ENCODE peak calls at places on chromosomes 11 and 22, in seven cellular contexts. A is T47D, I is HCT116, E is H1, H is K562, U is SK-N-SH, D is HepG2. J is an unnamed sample.

GRCh38 chr22:23608583-23608982 is 23.5 kb downstream of the DRICH1 start:
- DNase-seq in H (peak), E (no peak), I (no peak), A (peak), D (no peak), U (no peak), J (no peak)

GRCh38 chr11:131932584-131933360 is 562.4 kb downstream of the NTM start:
- DNase-seq in I (no peak), E (no peak), U (no peak), D (no peak), A (no peak), H (no peak), J (no peak)

GRCh38 chr22:45334528-45334927 is 24.8 kb downstream of the FAM118A start:
- DNase-seq in I (no peak), U (no peak), E (no peak), H (no peak), A (no peak), D (no peak), J (no peak)

GRCh38 chr11:5129457-5129877 is 8.7 kb downstream of the OR52A5 start:
- DNase-seq in H (peak), E (no peak), U (no peak), A (no peak), D (no peak), I (no peak), J (no peak)

GRCh38 chr11:8593935-8594909 is at the start of gene STK33:
- DNase-seq in E (peak), I (peak), H (peak), U (peak), A (no peak), D (peak), J (no peak)

GRCh38 chr22:17851754-17852153 is 77.5 kb upstream of the BID start:
- DNase-seq in D (no peak), H (no peak), A (no peak), U (no peak), I (no peak), E (no peak), J (no peak)

GRCh38 chr11:34314176-34314575 is 43.6 kb downstream of the ABTB2 start:
- DNase-seq in I (no peak), A (no peak), D (no peak), E (no peak), H (no peak), U (no peak), J (no peak)

GRCh38 chr11:84384637-84385227 is 1098.6 kb upstream of the CCDC90B start:
- DNase-seq in E (no peak), D (peak), U (peak), A (peak), I (no peak), H (peak), J (no peak)

GRCh38 chr22:42939451-42939881 is 75.5 kb downstream of the PACSIN2 start:
- DNase-seq in D (no peak), U (no peak), E (no peak), I (no peak), A (no peak), H (no peak), J (no peak)

GRCh38 chr11:108914981-108915380 is 250.1 kb downstream of the DDX10 start:
- DNase-seq in A (no peak), E (no peak), U (no peak), D (no peak), H (no peak), I (no peak), J (no peak)
- TF ChIP-seq JUND in A (no peak), E (no peak), U (no peak), D (no peak), H (no peak), I (no peak), J (no peak)

GRCh38 chr11:48037709-48038468 is 57.5 kb downstream of the PTPRJ start:
- DNase-seq in D (no peak), I (no peak), U (no peak), A (no peak), E (no peak), H (no peak), J (no peak)

GRCh38 chr11:48034926-48035876 is 54.8 kb downstream of the PTPRJ start:
- DNase-seq in E (no peak), U (no peak), H (no peak), A (no peak), I (no peak), D (no peak), J (no peak)

GRCh38 chr11:48036466-48036865 is 56.1 kb downstream of the PTPRJ start:
- DNase-seq in D (no peak), A (no peak), E (no peak), H (no peak), U (no peak), I (no peak), J (no peak)

GRCh38 chr11:48033918-48034341 is 53.6 kb downstream of the PTPRJ start:
- DNase-seq in U (no peak), D (no peak), A (no peak), E (no peak), I (no peak), H (no peak), J (no peak)

GRCh38 chr11:48036011-48036410 is 55.7 kb downstream of the PTPRJ start:
- DNase-seq in D (no peak), H (no peak), U (no peak), I (no peak), E (no peak), A (no peak), J (no peak)
- TF ChIP-seq JUND in D (no peak), H (no peak), U (no peak), I (no peak), E (no peak), A (no peak), J (no peak)

GRCh38 chr22:22400099-22400498 is 108.4 kb downstream of the ZNF280B start:
- DNase-seq in I (no peak), D (no peak), A (no peak), U (no peak), H (no peak), E (no peak), J (no peak)

GRCh38 chr22:22396741-22397291 is 111.7 kb downstream of the ZNF280B start:
- DNase-seq in H (peak), I (no peak), E (no peak), U (no peak), D (no peak), A (no peak), J (no peak)

GRCh38 chr22:22397292-22397870 is 111.2 kb downstream of the ZNF280B start:
- DNase-seq in I (peak), H (peak), D (peak), U (no peak), E (no peak), A (peak), J (no peak)

GRCh38 chr22:22398530-22399327 is 109.8 kb downstream of the ZNF280B start:
- DNase-seq in D (no peak), E (no peak), U (no peak), A (no peak), H (no peak), I (no peak), J (no peak)

DNA sequence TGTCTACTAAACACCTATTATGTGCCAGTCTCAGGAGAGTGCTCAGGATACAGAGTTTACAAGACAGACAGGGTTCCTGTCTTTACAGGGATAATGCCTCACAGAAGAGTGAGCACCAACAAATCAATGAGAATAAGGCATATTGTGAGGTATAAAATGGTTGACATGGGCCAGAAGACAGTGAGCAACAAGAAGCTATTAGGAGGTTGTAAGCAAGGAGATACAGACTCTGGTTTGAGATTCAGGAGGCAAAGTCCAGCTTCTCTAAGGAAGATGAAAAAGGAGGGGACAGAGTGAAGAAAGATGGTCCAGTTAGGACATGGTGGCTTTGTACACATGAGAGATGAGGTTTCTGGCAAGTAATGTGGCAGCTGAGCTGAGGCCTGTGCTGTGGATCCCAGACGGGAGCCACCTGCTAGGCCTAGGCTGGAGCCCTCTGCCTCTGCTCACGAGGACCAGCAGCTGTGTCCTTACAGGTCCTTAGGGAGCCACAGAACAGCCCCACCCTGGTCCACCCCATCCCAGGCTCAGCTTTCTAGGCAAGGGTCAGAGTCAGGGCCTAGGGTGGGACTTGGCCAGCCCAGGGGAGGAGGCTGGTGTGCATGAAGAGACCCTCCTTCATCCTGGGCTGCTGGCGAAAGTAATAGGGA is 110.5 kb downstream of the ZNF280B start:
- DNase-seq in U (no peak), D (no peak), E (no peak), I (no peak), A (no peak), H (no peak), J (no peak)
- TF ChIP-seq JUND in U (no peak), D (no peak), E (no peak), I (no peak), A (no peak), H (no peak), J (no peak)

DNA sequence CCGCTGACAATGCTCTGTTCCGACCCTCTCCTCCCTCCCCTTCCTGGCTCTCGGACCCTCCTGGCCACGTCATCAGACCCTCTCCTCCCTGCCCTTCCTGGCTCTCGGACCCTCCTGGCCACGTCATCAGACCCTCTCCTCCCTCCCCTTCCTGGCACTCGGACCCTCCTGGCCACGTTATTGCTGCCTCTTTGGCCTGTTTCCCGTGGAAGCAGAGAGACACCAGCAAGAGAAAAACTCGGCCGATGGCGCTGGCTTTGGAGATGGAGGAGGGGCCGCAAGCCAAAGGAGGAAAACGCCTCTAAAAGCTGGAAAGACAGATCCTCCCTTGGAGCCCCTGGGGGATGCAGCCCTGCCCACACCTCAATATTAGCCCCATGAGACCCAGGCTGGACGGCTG is 463.3 kb downstream of the BRD1 start:
- DNase-seq in A (no peak), E (no peak), H (no peak), U (no peak), I (no peak), D (no peak), J (no peak)
- TF ChIP-seq JUND in A (no peak), E (no peak), H (no peak), U (no peak), I (no peak), D (no peak), J (no peak)

J was measured in GM12878.